ENCODE peak calls at places on chromosomes 1 and 21, in eight cellular contexts. A is GM13977, L is HCT116, H is HFFc6, M is cardiac fibroblast, E is left lung, J is progenitor cell of endocrine pancreas, O is K562. V is an unnamed sample.

GRCh38 chr21:43190544-43191340 is 21.9 kb downstream of the CRYAA start:
- DNase-seq in A (no peak), L (no peak), H (no peak), M (no peak), E (peak), J (peak), O (no peak), V (no peak)

GRCh38 chr21:15199940-15200339 is 135.1 kb upstream of the NRIP1 start:
- DNase-seq in A (no peak), L (no peak), H (no peak), M (no peak), E (no peak), J (no peak), O (no peak), V (no peak)

GRCh38 chr1:208030320-208031091 is 119.6 kb upstream of the CD34 start:
- DNase-seq in A (no peak), L (no peak), H (peak), M (peak), E (peak), J (no peak), O (no peak), V (no peak)

GRCh38 chr1:39701092-39701460 is 9.8 kb upstream of the HPCAL4 start:
- DNase-seq in A (no peak), L (no peak), H (no peak), M (peak), E (no peak), J (no peak), O (no peak), V (no peak)

GRCh38 chr1:1348420-1349255 is 580 bp downstream of the DVL1 start:
- DNase-seq in A (no peak), L (no peak), H (no peak), M (peak), E (no peak), J (no peak), O (peak), V (no peak)

GRCh38 chr1:93995837-93996526 is 86.8 kb upstream of the GCLM start:
- DNase-seq in A (no peak), L (no peak), H (no peak), M (no peak), E (no peak), J (no peak), O (no peak), V (no peak)

GRCh38 chr1:30268923-30269666 is 454.3 kb downstream of the MATN1 start:
- DNase-seq in A (no peak), L (no peak), H (no peak), M (no peak), E (no peak), J (no peak), O (no peak), V (no peak)

GRCh38 chr1:150820710-150821521 is 12.9 kb upstream of the CTSK start:
- DNase-seq in A (no peak), L (no peak), H (no peak), M (peak), E (no peak), J (no peak), O (no peak), V (no peak)

GRCh38 chr21:42580076-42580792 is 66.6 kb downstream of the SLC37A1 start:
- DNase-seq in A (no peak), L (no peak), H (no peak), M (no peak), E (peak), J (no peak), O (no peak), V (no peak)

GRCh38 chr1:197140123-197140522 is 6.3 kb downstream of the ASPM start:
- DNase-seq in A (no peak), L (no peak), H (no peak), M (peak), E (no peak), J (no peak), O (no peak), V (no peak)

GRCh38 chr1:246728311-246728710 is 4.1 kb downstream of the SCCPDH start:
- DNase-seq in A (no peak), L (no peak), H (no peak), M (peak), E (no peak), J (no peak), O (no peak), V (no peak)

GRCh38 chr1:53894644-53895043 is 657 bp downstream of the DIO1 start:
- DNase-seq in A (no peak), L (no peak), H (no peak), M (no peak), E (no peak), J (no peak), O (no peak), V (no peak)

GRCh38 chr1:182841368-182841988 is 2.3 kb downstream of the DHX9 start:
- DNase-seq in A (peak), L (no peak), H (peak), M (peak), E (no peak), J (no peak), O (peak), V (no peak)

GRCh38 chr1:147337040-147337439 is 94.6 kb downstream of the CHD1L start:
- DNase-seq in A (no peak), L (no peak), H (no peak), M (no peak), E (no peak), J (no peak), O (no peak), V (no peak)

GRCh38 chr1:42777860-42778259 is 6.9 kb upstream of the TMEM269 start:
- DNase-seq in A (peak), L (no peak), H (peak), M (peak), E (no peak), J (no peak), O (peak), V (no peak)

GRCh38 chr1:89633103-89633744 is at the start of gene LRRC8C:
- DNase-seq in A (peak), L (peak), H (peak), M (peak), E (peak), J (peak), O (peak), V (no peak)

GRCh38 chr21:44793269-44794030 is 8.2 kb downstream of the UBE2G2 start:
- DNase-seq in A (peak), L (peak), H (peak), M (peak), E (peak), J (peak), O (peak), V (no peak)

GRCh38 chr1:185680453-185680852 is 53.7 kb upstream of the HMCN1 start:
- DNase-seq in A (no peak), L (no peak), H (no peak), M (no peak), E (peak), J (no peak), O (no peak), V (no peak)

DNA sequence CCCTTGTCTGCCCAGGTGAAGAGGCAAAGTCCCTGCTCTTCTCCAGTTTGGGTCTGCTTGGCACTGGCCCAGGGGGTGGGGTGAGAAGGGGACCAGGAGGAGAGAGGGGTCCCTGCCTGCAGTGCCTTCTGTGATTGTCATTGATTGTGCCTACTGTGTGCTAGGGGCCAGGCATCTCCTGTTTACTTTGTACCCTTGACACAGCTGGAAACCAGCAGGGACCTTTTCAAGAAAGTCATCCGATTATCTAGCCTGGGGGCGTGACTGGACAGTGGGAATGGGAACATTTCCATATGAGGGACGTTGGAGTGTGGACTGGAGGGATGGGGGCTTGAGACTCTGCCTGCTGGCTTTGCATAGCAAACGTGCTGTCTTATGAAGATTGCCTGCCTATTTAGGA is 19.8 kb upstream of the DMBX1 start:
- DNase-seq in A (no peak), L (no peak), H (no peak), M (no peak), E (no peak), J (no peak), O (no peak), V (no peak)
- TF ChIP-seq CTCF in A (no peak), L (no peak), H (no peak), M (no peak), E (no peak), J (no peak), O (no peak), V (no peak)

GRCh38 chr1:47710075-47711071 is 272.5 kb downstream of the FOXD2 start:
- DNase-seq in A (peak), L (peak), H (peak), M (peak), E (peak), J (peak), O (peak), V (no peak)
- TF ChIP-seq CTCF in A (peak), L (peak), H (peak), M (peak), E (peak), J (peak), O (peak), V (peak)

DNA sequence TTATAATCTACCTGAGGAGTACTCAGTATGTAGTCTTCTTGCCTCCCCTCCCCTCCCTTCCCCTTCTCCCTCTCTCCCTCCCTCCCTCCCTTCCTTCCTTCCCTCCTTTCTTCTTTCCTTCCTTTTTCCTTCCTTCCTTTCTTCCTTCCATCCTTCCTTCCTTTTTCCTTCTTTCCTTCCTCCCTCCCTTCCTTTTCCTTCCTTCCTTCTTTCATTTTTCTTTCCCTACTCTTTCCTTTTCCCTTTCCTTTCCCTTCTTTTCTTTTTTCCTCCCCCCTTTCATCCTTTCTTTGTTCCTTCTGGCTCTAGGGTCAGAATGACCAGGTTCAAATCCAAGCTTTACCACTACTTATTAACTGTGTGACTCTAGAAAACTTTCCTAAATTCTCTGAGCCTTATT is 48.5 kb upstream of the HAO2 start:
- DNase-seq in A (no peak), L (no peak), H (no peak), M (no peak), E (no peak), J (no peak), O (no peak), V (no peak)
- TF ChIP-seq CTCF in A (no peak), L (no peak), H (no peak), M (no peak), E (no peak), J (no peak), O (no peak), V (no peak)

GRCh38 chr1:243441601-243442000 is 185.8 kb downstream of the SDCCAG8 start:
- DNase-seq in A (no peak), L (no peak), H (no peak), M (no peak), E (no peak), J (no peak), O (no peak), V (no peak)
- TF ChIP-seq CTCF in A (no peak), L (no peak), H (no peak), M (no peak), E (no peak), J (no peak), O (no peak), V (no peak)

GRCh38 chr1:232792949-232793348 is 12.3 kb upstream of the MAP10 start:
- DNase-seq in A (no peak), L (no peak), H (no peak), M (no peak), E (no peak), J (no peak), O (no peak), V (no peak)

GRCh38 chr1:232788235-232788872 is 16.9 kb upstream of the MAP10 start:
- DNase-seq in A (no peak), L (no peak), H (no peak), M (no peak), E (no peak), J (no peak), O (no peak), V (no peak)

GRCh38 chr1:232795497-232796068 is 9.6 kb upstream of the MAP10 start:
- DNase-seq in A (no peak), L (no peak), H (no peak), M (no peak), E (no peak), J (no peak), O (no peak), V (no peak)

GRCh38 chr1:232789660-232790059 is 15.6 kb upstream of the MAP10 start:
- DNase-seq in A (no peak), L (no peak), H (no peak), M (no peak), E (no peak), J (no peak), O (no peak), V (no peak)

GRCh38 chr1:232793944-232794343 is 11.3 kb upstream of the MAP10 start:
- DNase-seq in A (no peak), L (peak), H (no peak), M (peak), E (no peak), J (no peak), O (no peak), V (peak)
- TF ChIP-seq CTCF in A (no peak), L (no peak), H (no peak), M (no peak), E (no peak), J (no peak), O (no peak), V (peak)

V was measured in LNCaP clone FGC.